ENCODE peak calls at places on chromosomes 12 and 14, in six cellular contexts. C, L, U, H, R and F are unnamed samples.

GRCh38 chr14:66143387-66144112 is 342.6 kb upstream of the CCDC196 start:
- DNase-seq in C (no peak), L (no peak), U (peak), H (no peak), R (no peak), F (no peak)

GRCh38 chr12:81347404-81347803 is 269.5 kb downstream of the ACSS3 start:
- DNase-seq in C (no peak), L (no peak), U (no peak), H (no peak), R (no peak), F (no peak)

GRCh38 chr12:123471374-123472068 is 13.6 kb downstream of the SNRNP35 start:
- DNase-seq in C (peak), L (no peak), U (no peak), H (no peak), R (no peak), F (no peak)

GRCh38 chr12:68113644-68114043 is 45.9 kb downstream of the IFNG start:
- DNase-seq in C (peak), L (no peak), U (peak), H (no peak), R (no peak), F (peak)

GRCh38 chr12:43760396-43760795 is 1.6 kb downstream of the IRAK4 start:
- DNase-seq in C (no peak), L (no peak), U (no peak), H (no peak), R (no peak), F (no peak)

GRCh38 chr12:54413284-54414190 is 5.5 kb downstream of the ITGA5 start:
- DNase-seq in C (peak), L (no peak), U (no peak), H (no peak), R (no peak), F (no peak)

GRCh38 chr12:65505321-65506121 is 227.0 kb downstream of the MSRB3 start:
- DNase-seq in C (no peak), L (no peak), U (no peak), H (no peak), R (no peak), F (no peak)

GRCh38 chr14:74038015-74038859 is 19.1 kb downstream of the BBOF1 start:
- DNase-seq in C (peak), L (peak), U (no peak), H (peak), R (peak), F (peak)

GRCh38 chr12:63206908-63207307 is 55.9 kb upstream of the AVPR1A start:
- DNase-seq in C (peak), L (no peak), U (no peak), H (no peak), R (peak), F (no peak)

GRCh38 chr12:12553208-12553785 is 9.4 kb downstream of the DUSP16 start:
- DNase-seq in C (no peak), L (no peak), U (no peak), H (no peak), R (no peak), F (no peak)

GRCh38 chr12:93883436-93884154 is 206.4 kb downstream of the CRADD start:
- DNase-seq in C (peak), L (no peak), U (no peak), H (no peak), R (no peak), F (no peak)

GRCh38 chr12:102483466-102483865 is 3.1 kb upstream of the IGF1 start:
- DNase-seq in C (no peak), L (peak), U (no peak), H (no peak), R (no peak), F (no peak)

GRCh38 chr12:1972856-1973317 is 31.4 kb downstream of the DCP1B start:
- DNase-seq in C (peak), L (no peak), U (no peak), H (no peak), R (no peak), F (no peak)